ENCODE peak calls at places on chromosomes 4 and X, in nine cellular contexts. One of them, this sample, is unnamed.

GRCh38 chr4:122636697-122637096 is 15.8 kb upstream of the IL21 start:
- DNase-seq in lung: no peak
- DNase-seq in choroid plexus epithelial cell: no peak
- DNase-seq in endothelial cell of umbilical vein: no peak
- DNase-seq in ovary: no peak
- DNase-seq in heart right ventricle: no peak
- DNase-seq in heart left ventricle: no peak
- DNase-seq in CD4-positive, alpha-beta T cell: no peak
- DNase-seq in Calu3: no peak
- DNase-seq in this sample: no peak

GRCh38 chr4:77196866-77197265 is 39.9 kb downstream of the CCNG2 start:
- DNase-seq in endothelial cell of umbilical vein: no peak
- DNase-seq in heart left ventricle: no peak
- DNase-seq in Calu3: no peak
- DNase-seq in choroid plexus epithelial cell: no peak
- DNase-seq in lung: no peak
- DNase-seq in CD4-positive, alpha-beta T cell: no peak
- DNase-seq in ovary: no peak
- DNase-seq in heart right ventricle: no peak
- DNase-seq in this sample: no peak

GRCh38 chr4:114782842-114783595 is 184.4 kb downstream of the UGT8 start:
- DNase-seq in heart right ventricle: no peak
- DNase-seq in ovary: no peak
- DNase-seq in choroid plexus epithelial cell: peak; percentile 66
- DNase-seq in Calu3: no peak
- DNase-seq in lung: no peak
- DNase-seq in endothelial cell of umbilical vein: no peak
- DNase-seq in heart left ventricle: no peak
- DNase-seq in CD4-positive, alpha-beta T cell: no peak
- DNase-seq in this sample: no peak

GRCh38 chr4:158018090-158018808 is 154.6 kb downstream of the GASK1B start:
- DNase-seq in CD4-positive, alpha-beta T cell: no peak
- DNase-seq in ovary: no peak
- DNase-seq in lung: no peak
- DNase-seq in choroid plexus epithelial cell: no peak
- DNase-seq in endothelial cell of umbilical vein: peak; percentile 67
- DNase-seq in heart right ventricle: no peak
- DNase-seq in heart left ventricle: no peak
- DNase-seq in Calu3: no peak
- DNase-seq in this sample: no peak

GRCh38 chr4:88137112-88137511 is 21.3 kb downstream of the ABCG2 start:
- DNase-seq in endothelial cell of umbilical vein: no peak
- DNase-seq in choroid plexus epithelial cell: no peak
- DNase-seq in lung: no peak
- DNase-seq in CD4-positive, alpha-beta T cell: no peak
- DNase-seq in Calu3: no peak
- DNase-seq in ovary: no peak
- DNase-seq in heart left ventricle: no peak
- DNase-seq in heart right ventricle: no peak
- DNase-seq in this sample: no peak

GRCh38 chr4:74933562-74934015 is 673 bp downstream of the PARM1 start:
- DNase-seq in endothelial cell of umbilical vein: peak; percentile 4
- DNase-seq in heart left ventricle: peak; percentile 27
- DNase-seq in Calu3: no peak
- DNase-seq in lung: peak; percentile 29
- DNase-seq in ovary: peak; percentile 8
- DNase-seq in CD4-positive, alpha-beta T cell: no peak
- DNase-seq in choroid plexus epithelial cell: peak; percentile 2
- DNase-seq in heart right ventricle: peak; percentile 20
- DNase-seq in this sample: no peak

GRCh38 chrX:74349387-74349786 is 45.4 kb downstream of the ZCCHC13 start:
- DNase-seq in heart right ventricle: no peak
- DNase-seq in endothelial cell of umbilical vein: no peak
- DNase-seq in Calu3: no peak
- DNase-seq in lung: no peak
- DNase-seq in CD4-positive, alpha-beta T cell: no peak
- DNase-seq in choroid plexus epithelial cell: peak; percentile 82
- DNase-seq in ovary: no peak
- DNase-seq in heart left ventricle: no peak
- DNase-seq in this sample: no peak

GRCh38 chrX:43876680-43877079 is 5.6 kb downstream of the MAOB start:
- DNase-seq in heart left ventricle: no peak
- DNase-seq in heart right ventricle: no peak
- DNase-seq in lung: no peak
- DNase-seq in endothelial cell of umbilical vein: no peak
- DNase-seq in CD4-positive, alpha-beta T cell: no peak
- DNase-seq in choroid plexus epithelial cell: no peak
- DNase-seq in Calu3: no peak
- DNase-seq in ovary: no peak
- DNase-seq in this sample: no peak

GRCh38 chrX:154457491-154458115 is 478 bp upstream of the PLXNA3 start:
- DNase-seq in heart left ventricle: no peak
- DNase-seq in Calu3: peak; percentile 68
- DNase-seq in endothelial cell of umbilical vein: no peak
- DNase-seq in heart right ventricle: peak; percentile 36
- DNase-seq in CD4-positive, alpha-beta T cell: peak; percentile 40
- DNase-seq in choroid plexus epithelial cell: no peak
- DNase-seq in ovary: peak; percentile 45
- DNase-seq in lung: no peak
- DNase-seq in this sample: no peak

GRCh38 chrX:82081027-82081426 is 879.1 kb downstream of the SH3BGRL start:
- DNase-seq in Calu3: peak; percentile 8
- DNase-seq in choroid plexus epithelial cell: no peak
- DNase-seq in ovary: no peak
- DNase-seq in heart left ventricle: no peak
- DNase-seq in heart right ventricle: no peak
- DNase-seq in lung: no peak
- DNase-seq in endothelial cell of umbilical vein: no peak
- DNase-seq in CD4-positive, alpha-beta T cell: no peak
- DNase-seq in this sample: no peak

GRCh38 chrX:124194903-124195302 is 137.6 kb upstream of the TEX13D start:
- DNase-seq in Calu3: no peak
- DNase-seq in heart left ventricle: no peak
- DNase-seq in choroid plexus epithelial cell: no peak
- DNase-seq in ovary: no peak
- DNase-seq in CD4-positive, alpha-beta T cell: no peak
- DNase-seq in heart right ventricle: no peak
- DNase-seq in lung: no peak
- DNase-seq in endothelial cell of umbilical vein: no peak
- DNase-seq in this sample: no peak

GRCh38 chr4:137650051-137650450 is 117.8 kb upstream of the PCDH18 start:
- DNase-seq in Calu3: no peak
- DNase-seq in ovary: no peak
- DNase-seq in CD4-positive, alpha-beta T cell: no peak
- DNase-seq in endothelial cell of umbilical vein: no peak
- DNase-seq in choroid plexus epithelial cell: no peak
- DNase-seq in heart left ventricle: no peak
- DNase-seq in heart right ventricle: no peak
- DNase-seq in lung: no peak
- DNase-seq in this sample: no peak

DNA sequence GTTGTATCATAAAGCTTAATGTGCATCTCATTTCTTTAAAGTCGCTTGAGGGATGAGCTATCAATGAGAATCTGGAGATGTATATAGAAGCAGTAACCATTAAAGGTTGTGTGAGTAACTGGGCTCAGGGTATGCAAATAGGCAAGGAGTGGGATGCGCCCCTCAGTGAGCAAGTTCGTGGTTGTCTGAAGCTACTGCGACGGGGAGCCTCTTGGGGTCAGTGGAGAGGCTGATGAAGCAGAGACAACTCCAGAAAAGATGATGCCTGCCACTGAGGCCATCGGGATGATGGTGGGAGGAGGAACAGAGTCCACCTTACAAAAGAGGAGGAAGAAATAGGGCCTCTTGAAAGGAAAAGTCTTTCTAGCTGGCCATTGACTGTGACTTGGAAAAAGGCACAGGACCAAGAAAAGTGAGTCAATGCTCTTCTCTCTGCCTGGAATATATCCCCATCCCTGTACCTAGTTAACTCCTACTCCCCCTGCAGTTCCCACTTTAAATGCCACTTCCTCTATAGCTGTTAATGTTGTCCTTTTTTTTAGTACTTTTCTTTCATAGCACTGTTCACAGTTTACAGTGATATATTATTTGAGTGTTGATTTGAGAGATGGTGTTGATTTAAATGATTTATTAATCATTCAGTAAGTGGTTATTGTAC is 51.4 kb upstream of the LSM6 start:
- DNase-seq in heart right ventricle: no peak
- DNase-seq in choroid plexus epithelial cell: no peak
- DNase-seq in endothelial cell of umbilical vein: no peak
- DNase-seq in lung: no peak
- DNase-seq in ovary: no peak
- DNase-seq in Calu3: no peak
- DNase-seq in CD4-positive, alpha-beta T cell: no peak
- DNase-seq in heart left ventricle: no peak
- DNase-seq in this sample: no peak
- TF ChIP-seq CTCF in heart right ventricle: no peak
- TF ChIP-seq CTCF in choroid plexus epithelial cell: no peak
- TF ChIP-seq CTCF in endothelial cell of umbilical vein: no peak
- TF ChIP-seq CTCF in lung: no peak
- TF ChIP-seq CTCF in ovary: no peak
- TF ChIP-seq CTCF in Calu3: no peak
- TF ChIP-seq CTCF in CD4-positive, alpha-beta T cell: no peak
- TF ChIP-seq CTCF in heart left ventricle: no peak
- TF ChIP-seq CTCF in this sample: no peak

DNA sequence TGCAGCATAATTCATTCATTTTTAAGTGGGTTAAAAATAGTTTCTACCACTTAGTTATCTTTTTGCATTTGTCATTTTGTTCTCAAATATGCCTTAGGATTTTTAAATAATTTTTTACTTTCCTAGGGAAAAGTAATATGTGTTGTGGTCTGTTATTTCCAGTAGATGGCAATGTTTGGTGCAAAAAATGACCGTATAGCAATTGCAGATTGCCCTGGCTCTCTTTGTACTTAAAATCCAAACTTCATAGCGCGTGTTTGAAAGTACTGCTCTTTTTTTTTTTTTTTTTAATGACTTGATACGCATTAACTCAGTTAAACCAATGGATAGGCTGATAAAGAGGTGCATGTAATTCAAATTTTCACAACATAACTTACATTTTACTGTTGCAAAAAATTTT is 74.4 kb upstream of the RBMX start:
- DNase-seq in heart right ventricle: no peak
- DNase-seq in heart left ventricle: no peak
- DNase-seq in CD4-positive, alpha-beta T cell: no peak
- DNase-seq in endothelial cell of umbilical vein: peak; percentile 30
- DNase-seq in lung: no peak
- DNase-seq in Calu3: no peak
- DNase-seq in ovary: no peak
- DNase-seq in choroid plexus epithelial cell: peak; percentile 66
- DNase-seq in this sample: no peak
- TF ChIP-seq CTCF in heart right ventricle: peak; percentile 30
- TF ChIP-seq CTCF in heart left ventricle: no peak
- TF ChIP-seq CTCF in CD4-positive, alpha-beta T cell: peak; percentile 32
- TF ChIP-seq CTCF in endothelial cell of umbilical vein: no peak
- TF ChIP-seq CTCF in lung: no peak
- TF ChIP-seq CTCF in Calu3: no peak
- TF ChIP-seq CTCF in ovary: no peak
- TF ChIP-seq CTCF in choroid plexus epithelial cell: peak; percentile 45
- TF ChIP-seq CTCF in this sample: peak; percentile 63

DNA sequence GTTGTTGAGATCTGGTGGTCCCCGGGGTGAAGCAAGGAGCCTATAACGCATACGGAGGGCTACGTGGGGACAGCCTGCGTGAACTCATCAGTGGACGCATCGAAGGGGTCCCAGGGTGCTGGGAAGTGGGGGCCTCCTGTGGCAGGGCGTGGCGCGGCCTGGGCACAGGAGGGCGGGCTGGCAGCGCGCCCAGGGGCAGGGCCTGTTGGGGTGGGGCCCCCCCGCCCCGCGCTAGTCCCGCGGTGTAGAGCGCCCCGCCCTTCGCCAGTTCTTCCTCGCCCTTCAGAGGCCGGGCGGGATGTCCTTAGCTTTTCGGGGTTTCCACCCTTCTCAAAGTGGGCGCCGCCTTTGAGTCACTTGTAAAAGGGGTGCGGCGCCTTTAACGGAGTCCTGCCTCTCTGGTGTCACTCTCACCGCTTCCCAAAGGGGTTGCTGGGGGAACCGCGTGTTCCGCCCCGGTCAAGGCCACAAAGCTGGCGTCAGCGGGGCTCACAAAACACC is 632 bp downstream of the PLP2 start:
- DNase-seq in lung: peak; percentile 70
- DNase-seq in Calu3: peak; percentile 78
- DNase-seq in heart right ventricle: peak; percentile 71
- DNase-seq in heart left ventricle: peak; percentile 77
- DNase-seq in choroid plexus epithelial cell: peak; percentile 42
- DNase-seq in CD4-positive, alpha-beta T cell: peak; percentile 34
- DNase-seq in ovary: peak; percentile 69
- DNase-seq in endothelial cell of umbilical vein: peak; percentile 21
- DNase-seq in this sample: no peak
- TF ChIP-seq CTCF in lung: no peak
- TF ChIP-seq CTCF in Calu3: no peak
- TF ChIP-seq CTCF in heart right ventricle: no peak
- TF ChIP-seq CTCF in heart left ventricle: no peak
- TF ChIP-seq CTCF in choroid plexus epithelial cell: no peak
- TF ChIP-seq CTCF in CD4-positive, alpha-beta T cell: no peak
- TF ChIP-seq CTCF in ovary: no peak
- TF ChIP-seq CTCF in endothelial cell of umbilical vein: no peak
- TF ChIP-seq CTCF in this sample: no peak

DNA sequence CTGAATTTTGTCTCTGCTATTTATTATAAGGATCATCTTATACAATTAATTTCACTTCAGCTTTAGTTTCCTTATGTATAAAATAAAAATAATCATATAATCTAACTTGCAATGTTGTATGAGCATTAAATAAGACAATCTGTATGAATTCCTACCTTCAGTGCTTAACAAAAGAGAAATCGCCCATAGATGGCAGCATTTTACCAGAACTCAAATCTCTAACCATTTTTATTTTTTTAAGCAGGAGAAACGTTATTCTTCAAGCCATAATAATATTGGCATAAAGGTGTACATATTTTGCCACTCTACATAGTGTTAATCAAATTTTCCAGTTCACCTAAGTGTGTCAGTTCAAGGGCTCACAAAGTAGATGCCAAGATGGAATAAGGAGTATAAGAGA is 78.8 kb downstream of the TMEM47 start:
- DNase-seq in heart right ventricle: no peak
- DNase-seq in ovary: no peak
- DNase-seq in CD4-positive, alpha-beta T cell: no peak
- DNase-seq in choroid plexus epithelial cell: peak; percentile 71
- DNase-seq in Calu3: peak; percentile 15
- DNase-seq in heart left ventricle: no peak
- DNase-seq in lung: no peak
- DNase-seq in endothelial cell of umbilical vein: peak; percentile 59
- DNase-seq in this sample: peak; percentile 2
- TF ChIP-seq CTCF in heart right ventricle: peak; percentile 57
- TF ChIP-seq CTCF in ovary: no peak
- TF ChIP-seq CTCF in CD4-positive, alpha-beta T cell: no peak
- TF ChIP-seq CTCF in choroid plexus epithelial cell: peak; percentile 39
- TF ChIP-seq CTCF in Calu3: no peak
- TF ChIP-seq CTCF in heart left ventricle: peak; percentile 26
- TF ChIP-seq CTCF in lung: no peak
- TF ChIP-seq CTCF in endothelial cell of umbilical vein: peak; percentile 10
- TF ChIP-seq CTCF in this sample: peak; percentile 73

GRCh38 chrX:115690554-115691216 is 129.7 kb downstream of the PLS3 start:
- DNase-seq in choroid plexus epithelial cell: peak; percentile 90
- DNase-seq in CD4-positive, alpha-beta T cell: peak; percentile 11
- DNase-seq in endothelial cell of umbilical vein: peak; percentile 85
- DNase-seq in lung: peak; percentile 57
- DNase-seq in heart left ventricle: peak; percentile 47
- DNase-seq in heart right ventricle: no peak
- DNase-seq in Calu3: peak; percentile 45
- DNase-seq in ovary: peak; percentile 40
- DNase-seq in this sample: peak; percentile 84
- TF ChIP-seq CTCF in choroid plexus epithelial cell: peak; percentile 68
- TF ChIP-seq CTCF in CD4-positive, alpha-beta T cell: peak; percentile 39
- TF ChIP-seq CTCF in endothelial cell of umbilical vein: peak; percentile 60
- TF ChIP-seq CTCF in lung: peak; percentile 41
- TF ChIP-seq CTCF in heart left ventricle: peak; percentile 67
- TF ChIP-seq CTCF in heart right ventricle: peak; percentile 70
- TF ChIP-seq CTCF in Calu3: no peak
- TF ChIP-seq CTCF in ovary: peak; percentile 78
- TF ChIP-seq CTCF in this sample: peak; percentile 92